ENCODE peak calls at places on chromosomes 5 and 9, in six cellular contexts. S is adrenal gland, Q is A549, H is K562, G is breast epithelium, F is stomach. D is an unnamed sample. For H3K4me1, the result is how much of the 10 kb centered on the place peaks cover.

GRCh38 chr5:125411163-125412050 is 665.0 kb upstream of the ZNF608 start:
- DNase-seq in S (peak), Q (no peak), H (no peak), G (no peak), F (peak), D (no peak)

GRCh38 chr5:54794437-54794970 is 190.9 kb downstream of the ESM1 start:
- DNase-seq in S (no peak), Q (no peak), H (no peak), G (no peak), F (no peak), D (no peak)

GRCh38 chr5:151740336-151740942 is 18.0 kb downstream of the ATOX1 start:
- DNase-seq in S (peak), Q (peak), H (peak), G (no peak), F (peak), D (peak)

GRCh38 chr5:141359790-141360426 is at the start of gene PCDHGB2:
- DNase-seq in S (no peak), Q (no peak), H (no peak), G (no peak), F (no peak), D (no peak)

GRCh38 chr9:18437315-18438200 is 36.4 kb upstream of the ADAMTSL1 start:
- DNase-seq in S (peak), Q (no peak), H (no peak), G (no peak), F (peak), D (peak)

GRCh38 chr5:124436294-124436693 is 310.1 kb downstream of the ZNF608 start:
- DNase-seq in S (no peak), Q (no peak), H (no peak), G (no peak), F (no peak), D (no peak)

GRCh38 chr5:36786613-36787012 is 90.0 kb upstream of the NIPBL start:
- DNase-seq in S (no peak), Q (no peak), H (no peak), G (no peak), F (peak), D (no peak)

GRCh38 chr9:112072721-112073553 is 102.2 kb downstream of the SUSD1 start:
- DNase-seq in S (no peak), Q (peak), H (peak), G (no peak), F (no peak), D (no peak)

GRCh38 chr5:31283326-31283725 is 89.8 kb downstream of the CDH6 start:
- DNase-seq in S (peak), Q (no peak), H (no peak), G (no peak), F (no peak), D (no peak)

GRCh38 chr9:18721267-18722079 is 247.5 kb downstream of the ADAMTSL1 start:
- DNase-seq in S (no peak), Q (no peak), H (no peak), G (no peak), F (no peak), D (no peak)

GRCh38 chr5:14141764-14142163 is 1.4 kb upstream of the TRIO start:
- DNase-seq in S (no peak), Q (no peak), H (peak), G (no peak), F (no peak), D (no peak)

GRCh38 chr9:120377268-120378150 is 202.5 kb downstream of the CDK5RAP2 start:
- DNase-seq in S (no peak), Q (no peak), H (no peak), G (no peak), F (no peak), D (no peak)

GRCh38 chr9:129868571-129869486 is 33.6 kb downstream of the USP20 start:
- DNase-seq in S (peak), Q (no peak), H (no peak), G (no peak), F (peak), D (no peak)

GRCh38 chr5:167049043-167049663 is 1242.3 kb upstream of the WWC1 start:
- DNase-seq in S (no peak), Q (peak), H (peak), G (no peak), F (peak), D (no peak)

GRCh38 chr5:87076411-87076810 is 191.3 kb upstream of the RASA1 start:
- DNase-seq in S (no peak), Q (no peak), H (no peak), G (no peak), F (no peak), D (no peak)

GRCh38 chr5:39201160-39201794 is 18.1 kb downstream of the FYB1 start:
- DNase-seq in S (no peak), Q (no peak), H (no peak), G (no peak), F (no peak), D (no peak)

GRCh38 chr9:29691758-29692407 is 2118.6 kb upstream of the C9orf72 start:
- DNase-seq in S (no peak), Q (peak), H (no peak), G (no peak), F (no peak), D (no peak)

DNA sequence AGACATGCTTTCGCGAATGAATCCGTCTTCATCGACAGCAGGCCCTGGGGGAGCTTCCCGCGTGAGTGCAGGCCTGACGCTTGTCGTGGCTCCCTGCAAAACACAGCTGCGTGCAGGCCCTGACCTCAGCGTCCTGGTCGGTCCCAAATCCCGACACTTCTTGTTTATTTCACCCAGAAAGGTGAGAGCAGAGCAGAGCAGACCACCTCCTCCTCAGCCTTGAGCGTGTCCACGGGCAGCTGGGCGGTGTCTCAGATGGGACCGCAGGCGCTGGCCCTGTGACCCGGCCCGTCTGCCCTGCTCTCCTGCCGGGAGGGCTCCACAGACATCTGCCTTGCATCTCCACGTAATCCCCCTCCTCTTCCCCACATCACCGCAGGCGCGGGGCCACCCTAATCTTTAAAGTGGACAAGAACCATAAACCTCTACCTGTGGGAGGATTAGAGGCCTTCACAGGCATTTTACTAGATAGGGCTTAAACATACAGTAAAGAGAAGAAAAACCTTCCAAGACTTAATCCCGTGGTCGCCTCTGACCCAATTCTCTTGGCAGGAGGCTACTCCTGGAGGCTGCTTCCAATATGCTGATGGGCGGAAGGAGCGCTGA is 7.5 kb upstream of the LHX3 start:
- DNase-seq in S (no peak), Q (no peak), H (no peak), G (no peak), F (no peak), D (no peak)
- H3K4me1 ChIP-seq in S (under half), Q (under half), H (under half), G (under half), F (under half), D (under half)

DNA sequence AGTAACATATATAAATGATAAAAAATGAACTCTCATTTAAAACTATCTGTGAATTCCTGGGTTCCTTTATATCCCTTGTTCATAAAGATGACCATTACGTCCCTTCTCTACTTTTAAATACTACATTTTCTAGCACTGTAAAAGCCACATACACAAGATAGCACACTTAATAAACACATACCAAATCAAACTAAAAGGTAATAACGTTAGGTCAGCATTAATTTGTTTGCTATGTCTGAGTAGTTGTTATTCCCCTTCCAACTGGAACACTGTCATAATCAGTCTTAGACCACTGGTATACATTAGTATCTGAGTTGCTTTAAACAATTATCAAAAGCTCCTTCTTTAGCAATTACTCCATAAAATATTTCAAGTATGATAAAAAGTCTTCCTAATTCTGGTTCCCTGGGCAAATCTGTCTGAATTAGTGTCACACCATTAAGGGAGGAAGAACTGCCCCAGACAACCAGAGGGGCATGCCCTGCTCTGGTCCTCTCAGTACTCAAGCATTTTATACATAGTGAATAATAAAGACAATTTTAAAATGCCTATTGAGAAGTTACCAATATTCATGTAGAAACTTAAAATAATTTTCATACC is 98.1 kb downstream of the RAPGEF6 start:
- DNase-seq in S (no peak), Q (no peak), H (no peak), G (no peak), F (no peak), D (no peak)
- H3K27ac ChIP-seq in S (no peak), Q (no peak), H (peak), G (no peak), F (no peak), D (no peak)

GRCh38 chr5:173055042-173055721 is 970 bp upstream of the CREBRF start:
- DNase-seq in S (no peak), Q (no peak), H (no peak), G (no peak), F (no peak), D (no peak)

GRCh38 chr5:173055722-173055982 is 500 bp upstream of the CREBRF start:
- DNase-seq in S (no peak), Q (no peak), H (no peak), G (no peak), F (no peak), D (no peak)

GRCh38 chr5:173055983-173056782 is at the start of gene CREBRF:
- DNase-seq in S (peak), Q (peak), H (peak), G (peak), F (peak), D (peak)

GRCh38 chr5:173056783-173057061 is 570 bp downstream of the CREBRF start:
- DNase-seq in S (no peak), Q (no peak), H (peak), G (no peak), F (no peak), D (no peak)

DNA sequence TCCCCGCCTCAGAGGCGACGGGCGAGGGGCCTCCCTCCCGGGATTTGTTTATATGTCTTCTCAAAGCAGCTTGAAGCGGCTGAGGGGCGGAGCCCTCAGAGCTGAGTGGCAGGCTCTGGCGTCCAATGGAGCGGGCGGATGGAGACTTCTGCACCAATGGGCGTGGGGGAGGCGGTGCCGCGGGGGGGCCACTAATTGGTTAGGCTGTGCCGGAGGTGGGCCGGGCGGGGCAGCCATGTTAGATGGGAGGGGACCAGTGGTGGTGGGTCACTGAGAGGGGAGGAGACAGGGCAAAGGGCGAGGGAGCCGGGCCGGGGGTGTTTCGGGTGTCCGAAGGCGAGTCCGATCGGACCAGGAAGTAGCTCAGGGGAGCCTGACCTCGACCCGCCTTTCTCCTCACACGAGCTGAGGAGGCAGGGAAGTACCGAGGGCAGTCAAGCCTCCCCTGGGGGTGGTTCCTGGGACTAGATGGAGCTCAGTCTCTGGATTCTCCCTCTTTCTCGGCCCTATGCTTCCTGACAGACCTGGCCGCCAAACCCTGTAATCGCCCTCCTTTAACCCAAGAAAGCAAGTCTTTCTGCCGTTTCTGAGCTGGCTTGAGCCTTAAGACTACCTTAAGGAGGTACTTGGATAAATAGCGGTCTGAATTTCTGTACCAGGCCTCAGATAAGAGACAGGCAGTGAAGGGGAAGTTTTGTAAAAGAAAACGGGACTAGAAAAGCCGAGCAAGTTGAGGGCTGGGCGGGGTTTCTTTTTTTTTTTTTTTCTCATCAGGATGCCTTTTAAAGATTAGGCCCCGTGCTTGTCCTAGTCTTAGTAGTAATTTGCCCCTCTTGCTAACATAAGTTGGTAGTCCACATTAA is 1.1 kb downstream of the CREBRF start:
- DNase-seq in S (peak), Q (peak), H (peak), G (peak), F (peak), D (peak)
- TF ChIP-seq POLR2A in S (peak), Q (peak), H (peak), G (peak), F (no peak), D (peak)

DNA sequence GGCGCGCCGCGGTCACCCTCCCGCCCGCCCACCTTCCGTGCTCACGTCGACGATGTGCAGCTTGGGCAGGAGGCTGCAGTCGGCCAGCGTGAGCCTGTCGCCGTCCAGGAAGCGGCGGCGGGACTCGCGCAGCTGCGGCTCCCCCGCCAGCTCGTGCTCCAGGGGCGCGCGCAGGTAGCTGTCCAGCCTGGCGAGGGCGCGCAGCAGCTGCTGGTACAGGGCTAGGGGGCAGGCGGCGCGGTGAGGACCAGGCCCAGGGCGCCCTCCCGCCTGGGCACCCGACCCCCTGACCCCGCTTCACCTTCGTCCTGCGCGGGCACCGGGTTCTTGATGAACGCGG is 1.5 kb downstream of the CLIC3 start:
- DNase-seq in S (no peak), Q (no peak), H (no peak), G (no peak), F (no peak), D (no peak)
- H3K4me1 ChIP-seq in S (under half), Q (half or more), H (half or more), G (under half), F (half or more), D (under half)

GRCh38 chr9:83403864-83404263 is 134.3 kb downstream of the FRMD3 start:
- DNase-seq in S (no peak), Q (peak), H (no peak), G (no peak), F (no peak), D (no peak)
- H3K27ac ChIP-seq in S (no peak), Q (no peak), H (no peak), G (no peak), F (no peak), D (no peak)

GRCh38 chr9:136847827-136848392 is 1.3 kb upstream of the PHPT1 start:
- DNase-seq in S (peak), Q (peak), H (peak), G (peak), F (peak), D (peak)

GRCh38 chr9:136845465-136846261 is 3.4 kb downstream of the AJM1 start:
- DNase-seq in S (no peak), Q (no peak), H (no peak), G (no peak), F (no peak), D (no peak)

GRCh38 chr9:136846376-136847064 is 2.7 kb upstream of the PHPT1 start:
- DNase-seq in S (no peak), Q (no peak), H (no peak), G (no peak), F (no peak), D (no peak)

GRCh38 chr9:136848393-136849037 is 694 bp upstream of the PHPT1 start:
- DNase-seq in S (no peak), Q (peak), H (peak), G (no peak), F (peak), D (no peak)

DNA sequence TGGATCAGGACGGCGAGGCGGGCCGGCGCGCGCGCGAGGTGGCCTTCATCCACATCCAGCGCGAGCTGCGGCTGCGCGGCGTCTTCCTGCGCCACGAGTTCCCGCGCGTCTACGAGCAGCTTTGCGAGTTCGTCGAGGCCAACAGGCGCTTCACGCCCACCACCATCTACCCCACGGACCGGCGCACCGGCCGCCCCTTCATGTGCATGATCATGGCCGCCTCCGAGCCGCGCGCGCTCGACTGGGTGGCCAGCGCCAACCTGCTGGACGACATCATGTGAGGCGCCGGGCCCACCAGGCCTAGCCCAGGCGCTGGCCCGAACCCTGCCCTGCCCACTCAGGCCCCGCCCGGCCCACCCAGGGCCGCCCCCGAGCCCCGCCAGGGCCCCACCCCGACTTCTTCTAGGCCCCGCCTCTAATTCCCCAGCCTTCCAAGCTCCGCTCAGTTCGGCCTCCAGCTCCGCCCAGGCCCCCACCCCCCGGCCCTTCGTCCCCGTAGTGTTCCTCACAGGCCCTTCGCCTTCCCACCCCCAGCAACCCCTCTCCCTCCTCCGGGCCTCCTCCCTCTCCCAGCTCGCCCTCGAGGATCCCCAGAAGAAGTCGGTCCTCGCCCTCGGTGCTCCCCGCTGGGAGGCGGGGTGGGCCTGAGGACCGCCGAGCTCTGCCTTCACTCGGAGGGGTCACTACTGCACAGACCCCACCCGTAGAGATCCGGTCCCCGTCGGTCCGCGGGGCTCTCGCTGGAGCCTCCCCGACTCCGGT is 2.0 kb upstream of the PHPT1 start:
- DNase-seq in S (peak), Q (peak), H (peak), G (no peak), F (peak), D (no peak)
- TF ChIP-seq POLR2A in S (no peak), Q (no peak), H (no peak), G (no peak), F (no peak), D (no peak)

GRCh38 chr5:181246276-181247050 is 2.8 kb upstream of the RACK1 start:
- DNase-seq in S (peak), Q (peak), H (peak), G (peak), F (peak), D (peak)
- H3K4me1 ChIP-seq in S (under half), Q (half or more), H (under half), G (under half), F (half or more), D (under half)